ENCODE peak calls at places on chromosome 9, in seven cellular contexts. X, E, A, B, Y, O and N are unnamed samples.

GRCh38 chr9:116870566-116870965 is 183.5 kb downstream of the TRIM32 start:
- DNase-seq in X (no peak), Y (no peak), O (no peak), E (no peak), B (no peak), A (no peak), N (no peak)

GRCh38 chr9:110049699-110050450 is 158.1 kb downstream of the C9orf152 start:
- DNase-seq in B (peak), X (no peak), A (peak), O (no peak), Y (peak), E (no peak), N (no peak)

GRCh38 chr9:92642599-92642998 is 27.3 kb downstream of the IPPK start:
- DNase-seq in Y (no peak), O (no peak), A (peak), E (no peak), X (peak), B (no peak), N (no peak)

GRCh38 chr9:127105805-127106492 is 16.5 kb downstream of the ANGPTL2 start:
- DNase-seq in B (no peak), E (no peak), X (no peak), O (no peak), Y (peak), A (no peak), N (no peak)

GRCh38 chr9:69970001-69970531 is 73.6 kb upstream of the MAMDC2 start:
- DNase-seq in O (no peak), E (no peak), X (no peak), A (no peak), B (no peak), Y (no peak), N (no peak)

GRCh38 chr9:95261890-95262289 is 55.6 kb downstream of the FANCC start:
- DNase-seq in Y (no peak), O (no peak), B (no peak), A (no peak), E (no peak), X (no peak), N (peak)

GRCh38 chr9:13457795-13458194 is 178.3 kb upstream of the MPDZ start:
- DNase-seq in B (no peak), Y (no peak), X (no peak), A (no peak), O (no peak), E (no peak), N (no peak)

GRCh38 chr9:91395553-91396470 is 27.8 kb downstream of the NFIL3 start:
- DNase-seq in B (no peak), X (no peak), E (peak), A (no peak), O (peak), Y (no peak), N (peak)

GRCh38 chr9:967436-967835 is 9.0 kb upstream of the DMRT3 start:
- DNase-seq in Y (no peak), B (no peak), E (no peak), A (no peak), X (no peak), O (no peak), N (no peak)

GRCh38 chr9:35748858-35749514 is at the start of the genes GBA2 and RGP1:
- DNase-seq in E (no peak), B (peak), A (peak), Y (peak), X (peak), O (no peak), N (no peak)

GRCh38 chr9:35748239-35748857 is 680 bp downstream of the GBA2 start:
- DNase-seq in E (no peak), O (no peak), X (no peak), Y (no peak), A (no peak), B (no peak), N (no peak)

GRCh38 chr9:35753466-35753865 is 610 bp downstream of the MSMP start:
- DNase-seq in Y (no peak), E (no peak), A (no peak), B (no peak), X (no peak), O (no peak), N (no peak)

GRCh38 chr9:35749515-35750255 is 598 bp downstream of the RGP1 start:
- DNase-seq in B (no peak), O (no peak), Y (peak), E (no peak), A (peak), X (no peak), N (no peak)

GRCh38 chr9:35750256-35750531 is 1.1 kb downstream of the RGP1 start:
- DNase-seq in O (no peak), A (no peak), X (no peak), E (no peak), B (peak), Y (no peak), N (no peak)
- H3K4me3 ChIP-seq in O (peak), A (peak), X (no peak), E (peak), B (peak), Y (peak), N (peak)

GRCh38 chr9:77488439-77489126 is 159.5 kb downstream of the GNA14 start:
- DNase-seq in O (no peak), E (no peak), B (no peak), X (no peak), Y (no peak), A (no peak), N (no peak)
- H3K4me3 ChIP-seq in O (no peak), E (no peak), B (no peak), X (no peak), Y (no peak), A (no peak), N (no peak)

GRCh38 chr9:114371343-114371985 is 16.3 kb downstream of the AKNA start:
- DNase-seq in A (no peak), B (no peak), X (no peak), E (no peak), O (no peak), Y (no peak), N (no peak)

GRCh38 chr9:114370985-114371335 is 16.8 kb downstream of the AKNA start:
- DNase-seq in A (no peak), X (no peak), E (no peak), B (no peak), Y (no peak), O (no peak), N (no peak)

GRCh38 chr9:114370251-114370984 is 17.4 kb downstream of the AKNA start:
- DNase-seq in Y (no peak), E (no peak), O (no peak), X (no peak), B (no peak), A (no peak), N (no peak)

GRCh38 chr9:114367823-114368609 is 19.8 kb downstream of the AKNA start:
- DNase-seq in E (no peak), A (peak), O (no peak), B (no peak), Y (no peak), X (no peak), N (no peak)

DNA sequence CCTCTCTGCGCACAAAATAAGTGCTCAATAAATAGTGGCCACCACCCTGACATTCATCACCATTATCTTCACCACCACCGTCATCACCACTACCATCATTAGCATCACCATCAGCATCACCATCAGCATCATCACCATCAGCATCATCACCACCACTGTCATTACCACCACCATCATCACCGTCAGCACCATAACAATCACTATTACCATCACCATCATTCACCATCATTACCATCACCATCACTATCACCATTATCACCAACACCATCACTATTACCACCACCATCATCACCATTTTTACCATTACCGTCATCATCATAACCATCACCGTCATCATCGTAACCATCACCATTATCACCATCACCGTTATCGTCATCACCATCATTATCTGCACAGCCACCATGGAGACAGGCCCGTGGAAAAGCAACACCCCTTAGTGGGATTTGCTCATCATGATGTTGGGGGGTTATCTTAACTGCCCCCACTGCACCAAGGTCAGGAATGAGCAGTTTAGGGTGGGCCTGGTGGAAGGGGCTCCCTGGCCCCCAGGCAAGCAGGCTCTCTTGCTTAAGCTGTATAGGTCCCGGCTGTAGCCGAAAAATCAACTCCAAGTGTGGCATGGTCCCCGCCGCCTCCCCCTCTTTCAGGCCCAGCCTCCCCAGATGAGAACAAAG is 18.1 kb downstream of the AKNA start:
- DNase-seq in A (no peak), Y (no peak), E (no peak), O (no peak), B (no peak), X (no peak), N (no peak)
- H3K4me3 ChIP-seq in A (no peak), Y (no peak), E (no peak), O (no peak), B (no peak), X (no peak), N (no peak)

DNA sequence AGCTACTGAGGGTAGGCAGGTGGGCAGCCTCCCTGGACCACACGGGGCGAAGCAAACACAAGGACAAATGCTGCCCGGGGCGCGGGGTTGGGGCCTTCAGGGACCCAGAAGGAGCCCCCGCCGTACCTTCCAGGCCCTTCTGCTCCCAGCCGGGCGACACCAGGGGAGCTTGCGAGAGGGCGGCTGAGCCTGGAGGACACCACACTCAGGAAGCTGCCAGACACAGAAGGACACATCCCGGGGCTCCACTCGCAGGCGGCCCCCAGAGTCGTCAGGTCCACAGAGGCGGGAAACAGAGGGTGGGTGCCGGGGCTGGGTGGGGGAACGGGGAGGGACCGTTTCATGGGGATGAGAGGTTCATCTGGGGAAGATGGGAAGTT is 58.5 kb upstream of the UBAC1 start:
- DNase-seq in O (no peak), A (peak), E (no peak), X (no peak), Y (no peak), B (peak), N (no peak)
- H3K4me3 ChIP-seq in O (no peak), A (no peak), E (no peak), X (no peak), Y (no peak), B (no peak), N (no peak)

DNA sequence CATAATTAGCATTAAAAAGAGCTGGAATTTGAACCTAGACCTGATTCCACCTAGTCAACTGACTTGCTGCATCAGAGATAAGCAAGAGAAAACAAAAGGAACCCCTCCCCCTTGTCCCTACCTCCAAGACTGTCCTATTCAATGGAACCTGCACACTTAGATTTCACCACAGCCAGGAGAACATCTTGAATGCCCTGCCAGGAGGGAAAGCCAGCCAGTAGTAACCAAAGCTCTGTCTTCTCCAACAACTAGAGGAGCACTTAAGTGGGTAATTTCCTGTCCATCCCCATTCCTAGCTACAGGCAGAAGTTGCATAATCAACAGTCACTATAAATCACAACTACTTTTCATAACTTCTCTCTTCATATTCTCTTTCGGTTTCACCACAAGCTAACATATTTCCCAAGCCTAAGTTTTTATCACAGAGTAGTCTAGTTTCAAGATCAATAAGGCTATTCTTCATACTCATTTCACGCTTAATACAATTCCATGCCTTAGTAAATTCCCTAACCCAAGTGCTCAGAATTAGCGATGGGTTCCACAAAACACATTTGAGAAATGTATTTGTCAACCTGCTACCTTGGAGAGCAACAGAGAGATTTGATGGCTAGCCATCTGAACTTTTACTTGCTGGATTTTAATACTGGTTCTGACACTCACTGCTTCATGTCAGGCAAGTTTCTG is 2.2 kb downstream of the DENND1A start:
- DNase-seq in A (no peak), E (peak), Y (no peak), O (no peak), X (no peak), B (peak), N (no peak)
- H3K4me3 ChIP-seq in A (no peak), E (peak), Y (peak), O (no peak), X (no peak), B (no peak), N (no peak)